ENCODE peak calls at places on chromosomes 11 and 22, in four cellular contexts. C is AG09319, K is astrocyte of the cerebellum, Y is left lung. V is an unnamed sample.

GRCh38 chr11:119907122-119907933 is 178.3 kb upstream of the NECTIN1 start:
- DNase-seq in C (no peak), K (no peak), Y (no peak), V (no peak)

GRCh38 chr11:69293819-69294505 is at the start of gene MYEOV:
- DNase-seq in C (no peak), K (no peak), Y (no peak), V (no peak)

GRCh38 chr11:117807482-117808272 is 10.7 kb upstream of the DSCAML1 start:
- DNase-seq in C (peak), K (peak), Y (peak), V (no peak)

GRCh38 chr22:44245438-44245837 is 64.7 kb downstream of the PARVG start:
- DNase-seq in C (no peak), K (no peak), Y (no peak), V (no peak)

GRCh38 chr22:42946551-42947198 is 68.3 kb downstream of the PACSIN2 start:
- DNase-seq in C (no peak), K (no peak), Y (no peak), V (no peak)

GRCh38 chr22:20728523-20729190 is 45.3 kb upstream of the SERPIND1 start:
- DNase-seq in C (no peak), K (no peak), Y (peak), V (no peak)

GRCh38 chr11:36372101-36372767 is 76.1 kb downstream of the PRR5L start:
- DNase-seq in C (peak), K (peak), Y (no peak), V (no peak)

GRCh38 chr11:2791521-2792375 is 92.0 kb upstream of the KCNQ1OT1 start:
- DNase-seq in C (no peak), K (no peak), Y (peak), V (no peak)

GRCh38 chr11:69485337-69486041 is 4.0 kb downstream of the LINC01488 start:
- DNase-seq in C (no peak), K (no peak), Y (peak), V (no peak)

GRCh38 chr11:46528445-46529085 is 65.3 kb downstream of the AMBRA1 start:
- DNase-seq in C (no peak), K (no peak), Y (no peak), V (no peak)

GRCh38 chr11:68012843-68013610 is 2.9 kb downstream of the ALDH3B1 start:
- DNase-seq in C (peak), K (peak), Y (peak), V (no peak)

GRCh38 chr11:101870510-101870909 is 44.3 kb upstream of the CEP126 start:
- DNase-seq in C (no peak), K (no peak), Y (no peak), V (no peak)

GRCh38 chr22:24424901-24425775 is 2.3 kb upstream of the ADORA2A start:
- DNase-seq in C (no peak), K (no peak), Y (peak), V (no peak)

GRCh38 chr11:33016654-33017053 is 976 bp downstream of the DEPDC7 start:
- DNase-seq in C (no peak), K (no peak), Y (no peak), V (no peak)

GRCh38 chr22:40982482-40983385 is 31.6 kb downstream of the RBX1 start:
- DNase-seq in C (no peak), K (no peak), Y (peak), V (no peak)

GRCh38 chr11:5846689-5847088 is 5.0 kb upstream of the OR52E6 start:
- DNase-seq in C (no peak), K (no peak), Y (no peak), V (no peak)

GRCh38 chr11:86523738-86524602 is 148.4 kb downstream of the ME3 start:
- DNase-seq in C (peak), K (peak), Y (no peak), V (no peak)

GRCh38 chr11:12677131-12677530 is 2.9 kb downstream of the TEAD1 start:
- DNase-seq in C (no peak), K (no peak), Y (no peak), V (no peak)

GRCh38 chr11:123241874-123242538 is 47.0 kb upstream of the CLMP start:
- DNase-seq in C (no peak), K (no peak), Y (no peak), V (no peak)

GRCh38 chr11:46680164-46680760 is 20.2 kb downstream of the ARHGAP1 start:
- DNase-seq in C (no peak), K (no peak), Y (peak), V (no peak)

GRCh38 chr11:63608353-63609345 is 5.6 kb downstream of the PLAAT3 start:
- DNase-seq in C (no peak), K (peak), Y (no peak), V (no peak)

GRCh38 chr22:47294222-47294532 is 531.7 kb downstream of the TBC1D22A start:
- DNase-seq in C (no peak), K (no peak), Y (no peak), V (no peak)

GRCh38 chr22:21621891-21622623 is 7.8 kb downstream of the YDJC start:
- DNase-seq in C (no peak), K (no peak), Y (peak), V (no peak)

GRCh38 chr22:32590556-32590955 is 115.9 kb downstream of the FBXO7 start:
- DNase-seq in C (peak), K (no peak), Y (no peak), V (no peak)

GRCh38 chr22:26474687-26475086 is 8.9 kb downstream of the HPS4 start:
- DNase-seq in C (no peak), K (no peak), Y (no peak), V (no peak)

GRCh38 chr22:21823740-21824438 is 43.6 kb downstream of the MAPK1 start:
- DNase-seq in C (no peak), K (no peak), Y (no peak), V (no peak)

GRCh38 chr11:119567667-119568582 is 145.0 kb upstream of the THY1 start:
- DNase-seq in C (peak), K (peak), Y (no peak), V (no peak)

GRCh38 chr11:123588117-123588815 is 66.2 kb downstream of the SCN3B start:
- DNase-seq in C (no peak), K (no peak), Y (no peak), V (no peak)

GRCh38 chr11:71502026-71502425 is 25.0 kb upstream of the KRTAP5-7 start:
- DNase-seq in C (no peak), K (no peak), Y (no peak), V (no peak)

GRCh38 chr22:21918466-21919185 is 34.0 kb downstream of the PPM1F start:
- DNase-seq in C (no peak), K (no peak), Y (peak), V (no peak)

GRCh38 chr22:19880786-19881569 is 26.3 kb upstream of the GNB1L start:
- DNase-seq in C (peak), K (peak), Y (peak), V (no peak)

GRCh38 chr11:1968454-1968995 is 21.4 kb downstream of the MRPL23 start:
- DNase-seq in C (no peak), K (no peak), Y (peak), V (no peak)

GRCh38 chr22:46813816-46814597 is 51.6 kb downstream of the TBC1D22A start:
- DNase-seq in C (no peak), K (no peak), Y (no peak), V (no peak)

GRCh38 chr11:9719949-9720646 is 56.2 kb downstream of the SWAP70 start:
- DNase-seq in C (no peak), K (no peak), Y (no peak), V (no peak)

GRCh38 chr11:107011977-107012376 is 6.3 kb downstream of the GUCY1A2 start:
- DNase-seq in C (no peak), K (no peak), Y (no peak), V (no peak)

GRCh38 chr11:113384551-113384950 is 3.0 kb upstream of the ANKK1 start:
- DNase-seq in C (peak), K (peak), Y (no peak), V (no peak)

GRCh38 chr11:62142921-62143320 is 19.1 kb downstream of the INCENP start:
- DNase-seq in C (no peak), K (no peak), Y (no peak), V (no peak)

GRCh38 chr11:62145261-62145871 is 21.6 kb downstream of the INCENP start:
- DNase-seq in C (no peak), K (no peak), Y (no peak), V (no peak)

GRCh38 chr11:62142043-62142375 is 18.2 kb downstream of the INCENP start:
- DNase-seq in C (no peak), K (no peak), Y (no peak), V (no peak)

GRCh38 chr11:62144641-62145255 is 20.9 kb downstream of the INCENP start:
- DNase-seq in C (no peak), K (no peak), Y (peak), V (no peak)

DNA sequence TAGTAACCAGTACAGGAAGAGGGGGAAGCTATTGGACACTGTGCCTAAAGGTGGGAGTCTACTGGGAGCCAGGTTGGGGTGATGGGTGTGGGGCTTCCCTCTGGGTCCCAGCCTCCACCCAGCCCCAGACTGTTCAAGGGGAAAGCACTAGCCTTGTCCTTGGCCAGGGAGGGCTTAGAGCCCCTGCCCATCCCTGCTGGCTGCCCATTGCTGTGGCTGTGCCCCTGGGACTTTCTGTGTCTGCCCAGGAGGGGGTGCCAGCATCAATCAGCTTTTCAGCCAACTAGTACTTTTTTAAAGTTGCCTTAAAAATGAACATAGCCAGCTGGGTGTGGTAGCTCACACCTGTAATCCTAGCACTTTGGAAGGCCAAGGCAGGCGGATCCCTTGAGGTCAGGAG is 19.9 kb downstream of the INCENP start:
- DNase-seq in C (no peak), K (no peak), Y (no peak), V (no peak)
- TF ChIP-seq CTCF in C (no peak), K (peak), Y (no peak), V (no peak)

GRCh38 chr11:57643802-57644201 is 5.9 kb downstream of the YPEL4 start:
- DNase-seq in C (no peak), K (no peak), Y (no peak), V (no peak)
- TF ChIP-seq CTCF in C (no peak), K (no peak), Y (no peak), V (no peak)

GRCh38 chr22:39184586-39185577 is 32.4 kb upstream of the CBX7 start:
- DNase-seq in C (no peak), K (no peak), Y (no peak), V (no peak)

GRCh38 chr22:39188809-39189208 is 36.3 kb upstream of the CBX7 start:
- DNase-seq in C (no peak), K (no peak), Y (no peak), V (no peak)

GRCh38 chr22:39183991-39184585 is 31.6 kb upstream of the CBX7 start:
- DNase-seq in C (no peak), K (no peak), Y (no peak), V (no peak)

GRCh38 chr22:39182478-39183030 is 30.1 kb upstream of the CBX7 start:
- DNase-seq in C (no peak), K (no peak), Y (no peak), V (no peak)

DNA sequence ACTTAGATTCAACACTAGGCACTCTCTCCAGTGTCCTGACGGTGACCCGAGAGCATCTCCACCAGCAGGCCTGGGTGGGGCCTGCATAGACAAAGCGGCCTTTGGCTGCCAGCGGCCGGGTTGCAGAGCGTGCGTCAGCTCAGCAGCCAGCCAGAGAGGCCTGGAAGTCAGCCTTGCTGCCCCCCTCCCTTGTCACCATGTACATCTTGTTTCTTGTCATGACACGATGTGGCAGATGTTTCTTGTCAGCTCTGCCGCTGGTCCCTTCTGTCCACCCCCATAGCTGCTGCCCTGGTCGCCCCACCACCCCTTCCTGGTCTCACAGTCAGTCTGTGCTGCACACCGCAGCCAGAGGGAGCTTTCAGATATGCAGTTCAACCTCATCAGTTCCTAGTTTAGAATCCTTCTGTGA is 33.1 kb upstream of the CBX7 start:
- DNase-seq in C (no peak), K (no peak), Y (no peak), V (no peak)
- TF ChIP-seq CTCF in C (peak), K (no peak), Y (no peak), V (no peak)

GRCh38 chr22:30490399-30490798 is 15.1 kb downstream of the SEC14L4 start:
- DNase-seq in C (no peak), K (no peak), Y (no peak), V (no peak)
- TF ChIP-seq CTCF in C (no peak), K (peak), Y (no peak), V (peak)

DNA sequence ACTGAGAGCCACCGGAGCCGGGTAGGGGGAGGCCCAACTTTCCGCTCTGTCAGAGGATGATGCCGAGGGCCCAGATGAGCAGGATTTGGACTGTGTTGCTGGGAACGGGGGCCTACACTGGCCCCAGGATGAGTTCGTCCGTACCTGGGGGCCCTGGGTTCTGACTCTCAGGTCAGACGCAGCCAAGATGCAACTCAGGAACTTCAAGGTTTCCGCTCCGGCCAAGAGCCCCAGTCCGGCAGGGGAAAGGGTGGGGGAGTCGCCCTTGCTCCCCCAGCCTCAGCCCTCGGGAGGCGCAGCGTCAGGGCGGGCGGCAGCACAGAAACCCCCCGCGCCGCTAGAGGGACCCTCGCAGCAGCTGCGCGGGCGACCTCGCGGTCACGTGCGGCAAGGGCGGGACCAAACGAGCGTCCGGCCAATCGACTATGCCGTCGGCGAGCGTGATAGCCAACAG is 241 bp upstream of the ARL2 start:
- DNase-seq in C (peak), K (peak), Y (peak), V (peak)
- TF ChIP-seq CTCF in C (no peak), K (no peak), Y (no peak), V (peak)

DNA sequence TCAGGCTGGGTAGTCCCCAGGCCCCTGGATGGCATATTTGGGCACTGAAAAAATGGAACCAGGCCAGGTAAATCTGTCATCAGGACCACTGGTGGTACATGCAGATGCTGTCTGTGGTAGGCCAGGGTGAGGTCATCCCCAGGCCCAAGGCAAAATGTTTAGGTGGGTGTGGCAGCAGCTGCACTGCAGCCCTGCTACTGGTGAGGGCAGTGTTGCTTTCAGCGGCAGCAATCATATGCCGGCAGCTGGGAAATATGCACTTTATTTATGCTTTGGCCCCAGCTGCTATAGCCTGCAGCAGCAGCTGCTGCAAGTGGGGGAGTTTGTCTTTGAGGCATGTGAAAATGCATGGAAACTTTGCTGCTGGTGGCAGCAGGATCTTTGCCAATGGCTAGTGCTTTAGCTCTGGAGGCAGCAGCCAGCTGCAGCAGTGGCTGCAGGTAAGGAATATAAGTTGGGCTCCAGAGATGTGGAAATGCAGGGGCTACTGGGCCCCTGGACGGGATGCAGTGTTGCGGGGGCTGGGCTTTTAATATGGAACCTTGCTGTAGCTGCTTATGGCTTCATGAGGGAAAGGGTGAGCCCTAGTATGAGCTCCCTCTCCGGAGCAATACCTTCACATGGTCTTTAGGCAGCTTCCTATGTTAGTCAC is 365.7 kb upstream of the CADM1 start:
- DNase-seq in C (no peak), K (no peak), Y (peak), V (no peak)
- TF ChIP-seq CTCF in C (no peak), K (peak), Y (peak), V (peak)

V was measured in D721Med.